ENCODE peak calls at places on chromosome 9, in ten cellular contexts. I is PC-9, U is colonic mucosa, X is AG10803, W is body of pancreas, S is A549, D is mammary epithelial cell, E is IMR-90, O is heart right ventricle, V is epithelial cell of esophagus. G is an unnamed sample.

GRCh38 chr9:77735515-77735914 is 87.4 kb upstream of the GNA14 start:
- DNase-seq in E (peak; percentile 17), S (no peak), I (no peak), W (no peak), V (no peak), D (no peak), O (peak; percentile 53), X (peak; percentile 73), U (no peak), G (peak; percentile 85)

GRCh38 chr9:126836216-126836615 is 24.2 kb upstream of the ZBTB34 start:
- DNase-seq in U (no peak), E (no peak), D (no peak), O (no peak), W (no peak), S (no peak), V (no peak), I (no peak), X (peak; percentile 57), G (peak; percentile 28)

GRCh38 chr9:78214492-78214891 is 21.4 kb upstream of the CEP78 start:
- DNase-seq in I (no peak), D (no peak), X (no peak), S (no peak), W (no peak), U (no peak), V (no peak), E (no peak), O (no peak), G (no peak)

GRCh38 chr9:35108461-35108860 is 5.5 kb upstream of the STOML2 start:
- DNase-seq in X (no peak), W (no peak), O (no peak), S (no peak), E (no peak), D (no peak), U (no peak), V (no peak), I (no peak), G (no peak)

GRCh38 chr9:109277451-109277850 is 43.4 kb downstream of the EPB41L4B start:
- DNase-seq in V (no peak), U (peak; percentile 36), I (no peak), O (no peak), W (peak; percentile 72), E (no peak), D (no peak), S (no peak), X (no peak), G (no peak)

GRCh38 chr9:136339958-136340310 is 12.6 kb downstream of the GPSM1 start:
- DNase-seq in X (no peak), E (no peak), S (no peak), D (no peak), W (no peak), O (no peak), V (no peak), I (no peak), U (no peak), G (no peak)

GRCh38 chr9:80873861-80874260 is 815.5 kb downstream of the TLE1 start:
- DNase-seq in S (no peak), U (no peak), X (peak; percentile 42), W (no peak), I (no peak), E (peak; percentile 65), V (no peak), D (no peak), O (no peak), G (peak; percentile 15)

GRCh38 chr9:137145731-137146526 is 7.0 kb downstream of the GRIN1 start:
- DNase-seq in V (no peak), W (no peak), S (no peak), I (no peak), D (no peak), X (no peak), U (no peak), O (no peak), E (no peak), G (no peak)

GRCh38 chr9:135816179-135816970 is 91.0 kb downstream of the CAMSAP1 start:
- DNase-seq in S (no peak), U (no peak), X (no peak), I (no peak), W (no peak), O (no peak), D (no peak), E (no peak), V (no peak), G (no peak)

GRCh38 chr9:4677392-4677791 is 2.0 kb upstream of the CDC37L1 start:
- DNase-seq in V (no peak), X (no peak), E (no peak), W (no peak), O (no peak), I (no peak), U (no peak), S (no peak), D (no peak), G (no peak)

GRCh38 chr9:13688223-13688989 is 408.9 kb upstream of the MPDZ start:
- DNase-seq in D (peak; percentile 62), O (no peak), U (no peak), W (no peak), V (no peak), I (no peak), X (no peak), S (no peak), E (no peak), G (no peak)

GRCh38 chr9:136373300-136374182 is at the start of gene CARD9:
- DNase-seq in D (no peak), X (no peak), S (no peak), V (no peak), E (no peak), U (no peak), W (peak; percentile 60), O (no peak), I (no peak), G (no peak)

GRCh38 chr9:23608456-23608855 is 217.6 kb downstream of the ELAVL2 start:
- DNase-seq in E (no peak), D (no peak), W (no peak), X (no peak), I (no peak), U (no peak), O (no peak), V (no peak), S (no peak), G (no peak)

GRCh38 chr9:76371901-76372300 is 22.3 kb downstream of the RFK start:
- DNase-seq in O (no peak), I (peak; percentile 57), X (peak; percentile 62), E (peak; percentile 65), W (no peak), U (no peak), V (peak; percentile 61), D (no peak), S (no peak), G (peak; percentile 88)

GRCh38 chr9:93354451-93354850 is 97.0 kb upstream of the FAM120A start:
- DNase-seq in V (peak; percentile 13), I (peak; percentile 91), U (no peak), O (no peak), E (no peak), X (no peak), S (no peak), W (no peak), D (peak; percentile 12), G (no peak)

GRCh38 chr9:127785933-127786772 is at the start of gene CDK9:
- DNase-seq in S (peak; percentile 90), V (peak; percentile 93), D (peak; percentile 84), X (peak; percentile 88), E (peak; percentile 81), W (peak; percentile 93), O (peak; percentile 91), I (peak; percentile 66), U (peak; percentile 92), G (peak; percentile 82)

GRCh38 chr9:35570709-35571108 is 34.4 kb upstream of the TESK1 start:
- DNase-seq in I (no peak), X (no peak), D (no peak), O (no peak), E (no peak), U (no peak), W (no peak), V (peak; percentile 23), S (no peak), G (no peak)

GRCh38 chr9:89357331-89358197 is 39.3 kb downstream of the SECISBP2 start:
- DNase-seq in U (no peak), D (no peak), S (no peak), X (no peak), V (no peak), O (no peak), W (no peak), I (no peak), E (no peak), G (no peak)

GRCh38 chr9:104863180-104863883 is 64.6 kb downstream of the ABCA1 start:
- DNase-seq in D (peak; percentile 69), S (peak; percentile 75), V (peak; percentile 77), W (peak; percentile 37), U (peak; percentile 47), I (peak; percentile 56), E (peak; percentile 93), O (peak; percentile 50), X (peak; percentile 82), G (peak; percentile 93)

GRCh38 chr9:26946753-26947727 is at the start of gene PLAA:
- DNase-seq in S (peak; percentile 91), W (peak; percentile 88), D (peak; percentile 93), E (peak; percentile 92), I (peak; percentile 75), U (peak; percentile 92), X (peak; percentile 85), O (peak; percentile 91), V (peak; percentile 96), G (peak; percentile 88)
- TF ChIP-seq CTCF in S (no peak), W (peak; percentile 42), D (no peak), E (no peak), I (no peak), U (no peak), X (no peak), O (no peak), V (peak; percentile 12), G (no peak)

DNA sequence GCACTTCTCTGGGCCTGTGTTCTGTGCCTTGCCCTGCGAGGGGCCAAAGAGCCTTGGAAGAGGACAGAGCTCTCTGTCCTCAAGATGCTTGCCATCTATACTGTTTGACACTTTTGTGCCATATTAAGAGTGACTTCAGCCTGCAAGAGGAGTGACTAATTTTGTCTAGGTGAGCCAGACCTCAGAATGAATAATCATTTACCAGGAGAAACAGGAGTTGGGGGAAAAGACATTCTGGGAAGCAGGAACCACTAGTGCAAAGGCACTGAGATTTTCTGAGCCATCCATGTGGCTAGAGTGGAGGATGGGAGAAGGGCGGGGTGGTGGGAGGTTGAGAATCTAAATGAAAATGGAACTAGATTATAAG is 1.9 kb downstream of the GSN start:
- DNase-seq in X (no peak), E (no peak), D (peak; percentile 51), S (no peak), W (no peak), V (peak; percentile 54), U (no peak), I (peak; percentile 33), O (no peak), G (no peak)
- H3K4me3 ChIP-seq in X (peak overlapping the region; percentile 94), E (peak overlapping the region; percentile 91), D (peak overlapping the region; percentile 76), S (no peak overlapping the region), W (no peak overlapping the region), V (peak overlapping the region; percentile 90), U (peak overlapping the region; percentile 87), I (no peak overlapping the region), O (peak overlapping the region; percentile 82), G (peak overlapping the region; percentile 90)

GRCh38 chr9:112366591-112366990 is 13.3 kb upstream of the HSDL2 start:
- DNase-seq in S (no peak), W (no peak), V (no peak), I (no peak), E (no peak), D (no peak), X (no peak), O (no peak), U (no peak), G (no peak)
- TF ChIP-seq CTCF in S (no peak), W (no peak), V (no peak), I (no peak), E (no peak), D (no peak), X (peak; percentile 7), O (no peak), U (no peak), G (peak; percentile 21)

GRCh38 chr9:95305770-95306492 is 11.6 kb downstream of the FANCC start:
- DNase-seq in V (no peak), X (peak; percentile 60), S (no peak), U (no peak), D (no peak), O (no peak), I (peak; percentile 60), W (no peak), E (peak; percentile 55), G (peak; percentile 26)
- H3K4me3 ChIP-seq in V (no peak overlapping the region), X (no peak overlapping the region), S (no peak overlapping the region), U (no peak overlapping the region), D (no peak overlapping the region), O (no peak overlapping the region), I (peak overlapping the region; percentile 14), W (no peak overlapping the region), E (no peak overlapping the region), G (no peak overlapping the region)

G was measured in fibroblast of the aortic adventitia.